ENCODE peak calls at places on chromosomes 12 and 14, in eight cellular contexts. P is NCI-H1092; I is stimulated activated CD4-positive, alpha-beta T cell treated with anti-CD3 and anti-CD28 coated beads, TNF-alpha, amount 100 ng/mL, for 48 hours; Y is breast epithelium; E is Caki2; C is GM10248; F is stimulated activated CD8-positive, alpha-beta memory T cell treated with anti-CD3 and anti-CD28 coated beads, Interleukin-7, amount 100 ng/mL, for 1 hour; B is NCI-H1105. J is an unnamed sample.

GRCh38 chr14:101534198-101534597 is 27.1 kb upstream of the DIO3 start:
- DNase-seq in P (no peak), I (no peak), Y (no peak), E (no peak), C (no peak), F (no peak), B (no peak), J (no peak)

GRCh38 chr12:6942331-6942665 is 1.3 kb upstream of the RNU7-1 start:
- DNase-seq in P (no peak), I (no peak), Y (no peak), E (no peak), C (no peak), F (no peak), B (no peak), J (peak)

GRCh38 chr14:92600318-92601053 is 86.9 kb downstream of the RIN3 start:
- DNase-seq in P (no peak), I (no peak), Y (no peak), E (peak), C (no peak), F (no peak), B (no peak), J (peak)

GRCh38 chr12:131105736-131106356 is 152.1 kb downstream of the ADGRD1 start:
- DNase-seq in P (no peak), I (peak), Y (no peak), E (no peak), C (no peak), F (no peak), B (no peak), J (no peak)

GRCh38 chr14:98808494-98809407 is 463.2 kb downstream of the BCL11B start:
- DNase-seq in P (no peak), I (no peak), Y (peak), E (no peak), C (no peak), F (no peak), B (no peak), J (no peak)

GRCh38 chr14:69044965-69045555 is 66.0 kb upstream of the ACTN1 start:
- DNase-seq in P (no peak), I (no peak), Y (peak), E (no peak), C (no peak), F (no peak), B (no peak), J (no peak)

GRCh38 chr14:50944647-50945413 is 547 bp upstream of the PYGL start:
- DNase-seq in P (no peak), I (no peak), Y (peak), E (peak), C (peak), F (no peak), B (peak), J (peak)

GRCh38 chr14:21078287-21078686 is 8.2 kb downstream of the ARHGEF40 start:
- DNase-seq in P (no peak), I (no peak), Y (no peak), E (no peak), C (no peak), F (no peak), B (no peak), J (no peak)

GRCh38 chr14:52918486-52918885 is 32.4 kb downstream of the FERMT2 start:
- DNase-seq in P (no peak), I (no peak), Y (no peak), E (peak), C (peak), F (no peak), B (no peak), J (peak)

GRCh38 chr14:24342889-24343288 is 3.1 kb upstream of the RIPK3 start:
- DNase-seq in P (no peak), I (no peak), Y (no peak), E (no peak), C (no peak), F (no peak), B (no peak), J (no peak)

GRCh38 chr12:11431486-11431885 is 36.1 kb upstream of the PRB2 start:
- DNase-seq in P (no peak), I (no peak), Y (no peak), E (no peak), C (no peak), F (no peak), B (no peak), J (no peak)